ENCODE peak calls at places on chromosomes 12 and 14, in five cellular contexts. H, P, E, D and K are unnamed samples.
A peak's percentile ranks its signal among the peaks of the same experiment; 100 is the strongest.

GRCh38 chr12:21248679-21249078 is 86.0 kb downstream of the SLCO1A2 start:
- DNase-seq in H (no peak), P (no peak), E (peak; percentile 4), D (peak; percentile 39), K (no peak)

GRCh38 chr12:115891551-115891950 is 385.9 kb downstream of the MED13L start:
- DNase-seq in H (no peak), P (no peak), E (no peak), D (no peak), K (peak; percentile 74)

GRCh38 chr12:3077572-3078081 is 448 bp downstream of the TSPAN9 start:
- DNase-seq in H (no peak), P (no peak), E (peak; percentile 36), D (no peak), K (peak; percentile 76)

GRCh38 chr14:53946071-53946403 is 10.6 kb downstream of the BMP4 start:
- DNase-seq in H (no peak), P (no peak), E (no peak), D (no peak), K (no peak)

GRCh38 chr12:118714051-118714460 is 267.3 kb upstream of the SRRM4 start:
- DNase-seq in H (peak; percentile 53), P (no peak), E (no peak), D (peak; percentile 43), K (peak; percentile 86)

GRCh38 chr12:56804684-56805083 is 41.6 kb downstream of the HSD17B6 start:
- DNase-seq in H (no peak), P (no peak), E (no peak), D (no peak), K (peak; percentile 46)

GRCh38 chr14:99740411-99740810 is 52.8 kb upstream of the EML1 start:
- DNase-seq in H (no peak), P (no peak), E (no peak), D (no peak), K (no peak)

GRCh38 chr14:77508876-77509275 is 10.3 kb upstream of the ISM2 start:
- DNase-seq in H (peak; percentile 11), P (no peak), E (no peak), D (peak; percentile 64), K (no peak)

GRCh38 chr12:31742891-31743290 is 14.1 kb upstream of the AMN1 start:
- DNase-seq in H (no peak), P (no peak), E (no peak), D (no peak), K (no peak)

GRCh38 chr12:94815958-94816357 is 165.6 kb upstream of the TMCC3 start:
- DNase-seq in H (no peak), P (no peak), E (no peak), D (no peak), K (peak; percentile 88)

GRCh38 chr14:99066378-99066777 is 205.6 kb downstream of the BCL11B start:
- DNase-seq in H (no peak), P (peak; percentile 91), E (no peak), D (no peak), K (no peak)

GRCh38 chr14:56488306-56488705 is 91.3 kb upstream of the TMEM260 start:
- DNase-seq in H (no peak), P (peak; percentile 1), E (no peak), D (no peak), K (no peak)

GRCh38 chr14:56490379-56490778 is 89.2 kb upstream of the TMEM260 start:
- DNase-seq in H (peak; percentile 29), P (peak; percentile 9), E (peak; percentile 24), D (peak; percentile 83), K (no peak)

GRCh38 chr14:56494167-56494566 is 85.4 kb upstream of the TMEM260 start:
- DNase-seq in H (no peak), P (no peak), E (no peak), D (no peak), K (no peak)

GRCh38 chr14:56487761-56488160 is 91.8 kb upstream of the TMEM260 start:
- DNase-seq in H (no peak), P (peak; percentile 80), E (peak; percentile 32), D (peak; percentile 60), K (no peak)

DNA sequence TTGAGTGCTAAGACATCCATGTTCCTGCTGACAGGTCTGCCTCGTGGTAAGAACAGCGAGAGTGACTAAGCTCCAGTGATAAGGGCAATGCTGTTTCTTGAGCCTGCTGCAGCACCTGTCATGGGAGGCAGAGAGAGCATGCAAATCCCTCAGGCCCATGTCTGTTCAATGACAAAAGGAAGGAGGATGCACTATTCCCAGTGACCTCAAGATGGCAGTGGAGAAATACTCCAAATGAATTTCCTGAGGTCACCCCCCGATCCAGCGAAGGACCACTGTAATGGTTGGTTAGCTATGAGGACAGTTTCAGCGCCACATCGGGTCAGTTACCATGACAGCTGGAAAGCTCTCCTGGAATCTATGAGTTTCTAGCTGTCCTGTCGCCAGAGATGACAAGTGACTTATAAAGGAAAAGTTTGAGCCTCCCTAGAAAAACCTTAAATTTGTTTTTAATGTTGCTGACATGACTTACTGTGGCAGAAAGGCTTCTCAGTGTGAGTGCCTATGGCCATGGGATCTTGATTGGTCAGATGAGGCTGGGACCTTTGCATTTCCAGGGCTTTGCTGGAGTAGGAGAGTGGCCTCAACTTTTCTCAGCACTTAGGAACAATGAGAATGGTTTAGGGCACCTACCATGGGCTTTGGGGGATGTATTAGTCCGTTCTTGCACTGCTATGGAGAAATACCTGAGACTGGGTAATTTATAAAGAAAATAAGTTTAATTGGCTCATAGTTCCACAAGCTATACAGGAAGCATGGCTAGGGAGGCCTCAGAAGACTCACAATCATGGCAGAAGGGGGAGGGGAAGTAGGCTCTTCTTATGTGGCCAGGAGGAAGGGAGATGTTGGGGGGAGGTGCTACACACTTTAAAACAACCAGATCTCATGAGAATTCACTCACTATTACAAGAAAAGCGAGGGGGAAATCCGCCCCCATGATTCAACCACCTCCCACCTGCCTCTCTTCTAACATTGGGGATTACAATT is 88.0 kb upstream of the TMEM260 start:
- DNase-seq in H (peak; percentile 49), P (peak; percentile 42), E (peak; percentile 43), D (peak; percentile 87), K (peak; percentile 94)
- TF ChIP-seq CTCF in H (peak; percentile 80), P (peak; percentile 60), E (peak; percentile 88), D (peak; percentile 97), K (peak; percentile 86)

GRCh38 chr12:52082668-52082987 is 3.1 kb downstream of the SMIM41 start:
- DNase-seq in H (no peak), P (no peak), E (no peak), D (no peak), K (no peak)
- H3K27ac ChIP-seq in H (peak overlapping the region; percentile 46), P (no peak overlapping the region), E (peak overlapping the region; percentile 62), D (no peak overlapping the region), K (no peak overlapping the region)

GRCh38 chr14:104874571-104875411 is 9.7 kb downstream of the CEP170B start:
- DNase-seq in H (no peak), P (no peak), E (no peak), D (no peak), K (no peak)
- H3K9ac ChIP-seq in H (no peak overlapping the region), P (no peak overlapping the region), E (no peak overlapping the region), D (no peak overlapping the region), K (no peak overlapping the region)

DNA sequence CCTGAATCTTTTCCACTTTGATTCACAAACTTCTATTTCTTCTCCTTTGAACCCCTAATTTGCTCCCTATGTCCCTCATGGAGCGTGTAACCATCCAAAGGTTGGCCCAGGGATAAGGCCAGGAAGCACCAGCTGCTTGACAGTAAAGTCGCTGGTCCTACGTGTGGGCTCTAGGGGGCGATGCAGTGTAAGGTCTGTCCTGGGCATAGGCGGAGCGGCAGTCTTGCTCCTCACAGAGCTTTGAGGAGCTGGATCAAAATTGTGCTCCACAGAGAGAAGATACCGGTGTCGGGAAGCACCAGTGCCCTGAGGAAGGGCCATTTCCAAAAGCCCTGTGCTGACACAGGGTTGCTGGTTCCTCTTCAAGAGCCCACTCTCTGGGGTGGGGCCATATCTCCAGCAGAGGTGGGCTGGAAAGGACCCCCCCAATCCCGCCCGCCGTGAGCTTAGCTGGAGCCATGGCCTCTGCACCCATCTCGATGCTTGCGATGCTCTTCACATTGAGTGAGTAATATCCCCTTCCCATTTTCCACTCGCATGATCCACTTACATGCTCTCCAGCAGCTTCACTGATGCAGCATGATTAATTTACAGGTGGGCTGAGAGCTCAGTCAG is 49.9 kb upstream of the OR4E1 start:
- DNase-seq in H (peak; percentile 60), P (peak; percentile 14), E (no peak), D (peak; percentile 32), K (peak; percentile 94)
- TF ChIP-seq CTCF in H (peak; percentile 76), P (peak; percentile 41), E (no peak), D (peak; percentile 55), K (peak; percentile 86)

GRCh38 chr14:68576496-68577244 is 216.2 kb downstream of the ZFP36L1 start:
- DNase-seq in H (peak; percentile 52), P (peak; percentile 52), E (peak; percentile 78), D (peak; percentile 30), K (no peak)

GRCh38 chr14:68576031-68576430 is 216.8 kb downstream of the ZFP36L1 start:
- DNase-seq in H (no peak), P (no peak), E (no peak), D (peak; percentile 21), K (no peak)

GRCh38 chr14:68573126-68573525 is 219.7 kb downstream of the ZFP36L1 start:
- DNase-seq in H (no peak), P (no peak), E (no peak), D (no peak), K (no peak)

GRCh38 chr14:68574461-68574860 is 218.4 kb downstream of the ZFP36L1 start:
- DNase-seq in H (no peak), P (no peak), E (no peak), D (no peak), K (no peak)

GRCh38 chr14:68574906-68575305 is 218.0 kb downstream of the ZFP36L1 start:
- DNase-seq in H (no peak), P (no peak), E (peak; percentile 65), D (peak; percentile 12), K (no peak)
- H3K27ac ChIP-seq in H (no peak overlapping the region), P (no peak overlapping the region), E (no peak overlapping the region), D (no peak overlapping the region), K (no peak overlapping the region)

DNA sequence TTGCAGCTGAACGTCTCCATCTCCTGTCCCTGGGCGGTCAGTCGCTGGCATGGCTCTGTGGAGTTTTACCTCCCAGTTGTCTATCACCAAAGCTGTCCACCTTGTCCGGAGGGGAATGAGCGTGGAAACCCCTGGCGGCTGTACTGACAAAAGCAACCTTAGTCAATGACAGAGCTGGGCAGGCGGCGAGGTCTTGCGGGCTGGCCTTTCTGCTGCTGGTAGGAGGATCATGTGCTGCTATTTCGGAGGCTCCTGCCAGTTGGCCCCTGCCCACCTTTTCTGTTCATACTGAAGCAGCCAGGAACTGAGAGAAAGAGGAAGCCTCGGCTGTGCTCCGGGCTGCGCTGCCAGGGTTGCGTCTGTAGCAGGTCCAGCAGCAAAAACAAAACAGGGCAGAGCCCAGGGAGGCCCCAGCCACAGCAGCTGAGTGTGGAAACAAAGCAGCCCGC is 57.7 kb downstream of the HMGA2 start:
- DNase-seq in H (no peak), P (no peak), E (peak; percentile 65), D (no peak), K (peak; percentile 75)
- H3K9ac ChIP-seq in H (no peak overlapping the region), P (no peak overlapping the region), E (peak overlapping the region; percentile 18), D (no peak overlapping the region), K (no peak overlapping the region)

GRCh38 chr12:17588968-17589367 is 501.0 kb downstream of the RERGL start:
- DNase-seq in H (peak; percentile 2), P (peak; percentile 13), E (peak; percentile 1), D (peak; percentile 70), K (peak; percentile 79)
- TF ChIP-seq CTCF in H (peak; percentile 31), P (peak; percentile 69), E (peak; percentile 13), D (peak; percentile 81), K (peak; percentile 98)